ENCODE peak calls at places on chromosomes 6 and 20, in five cellular contexts. J, W, F, Q and C are unnamed samples.

GRCh38 chr6:496649-497048 is 105.1 kb downstream of the IRF4 start:
- DNase-seq in Q (no peak), F (no peak), J (no peak), W (no peak), C (no peak)

GRCh38 chr6:26216015-26216885 is 129.0 kb downstream of the HFE start:
- DNase-seq in F (peak; percentile 73), Q (peak; percentile 84), J (no peak), W (no peak), C (no peak)

GRCh38 chr6:145813285-145814034 is 1.1 kb downstream of the FBXO30 start:
- DNase-seq in Q (no peak), W (no peak), F (no peak), J (no peak), C (no peak)

GRCh38 chr6:16450821-16451220 is 212.4 kb downstream of the GMPR start:
- DNase-seq in F (no peak), J (no peak), W (no peak), Q (no peak), C (no peak)

GRCh38 chr6:123668965-123669591 is 32.3 kb upstream of the TRDN start:
- DNase-seq in F (no peak), W (no peak), Q (no peak), J (no peak), C (no peak)

GRCh38 chr6:43508481-43509141 is 1.5 kb downstream of the LRRC73 start:
- DNase-seq in F (no peak), J (no peak), W (no peak), Q (no peak), C (no peak)

GRCh38 chr20:49006446-49006980 is 39.6 kb upstream of the CSE1L start:
- DNase-seq in Q (no peak), W (no peak), F (no peak), J (no peak), C (no peak)

GRCh38 chr20:43681991-43682410 is 15.1 kb downstream of the MYBL2 start:
- DNase-seq in F (no peak), W (no peak), J (no peak), Q (no peak), C (no peak)

GRCh38 chr6:164763788-164764187 is 545.6 kb downstream of the C6orf118 start:
- DNase-seq in W (no peak), J (no peak), F (no peak), Q (no peak), C (no peak)

GRCh38 chr6:19812512-19813119 is 24.6 kb upstream of the ID4 start:
- DNase-seq in J (no peak), W (no peak), Q (no peak), F (no peak), C (no peak)

GRCh38 chr6:31620586-31621319 is at the start of gene PRRC2A:
- DNase-seq in Q (peak; percentile 97), W (peak; percentile 93), J (no peak), F (peak; percentile 94), C (peak; percentile 76)

GRCh38 chr20:17142666-17143065 is 84.2 kb upstream of the PCSK2 start:
- DNase-seq in W (no peak), F (no peak), J (no peak), Q (no peak), C (no peak)

GRCh38 chr6:153698001-153698400 is 341.0 kb upstream of the OPRM1 start:
- DNase-seq in J (no peak), F (no peak), Q (no peak), W (no peak), C (no peak)

GRCh38 chr6:39043776-39044175 is 4.8 kb upstream of the GLP1R start:
- DNase-seq in W (no peak), F (no peak), Q (no peak), J (no peak), C (no peak)

GRCh38 chr6:42889815-42890214 is 10.4 kb downstream of the RPL7L1 start:
- DNase-seq in J (no peak), F (no peak), W (no peak), Q (no peak), C (no peak)

GRCh38 chr6:105432797-105433196 is 29.9 kb upstream of the PREP start:
- DNase-seq in Q (no peak), J (no peak), W (no peak), F (no peak), C (no peak)

GRCh38 chr6:29451471-29452193 is 5.2 kb downstream of the OR11A1 start:
- DNase-seq in Q (no peak), W (no peak), F (no peak), J (no peak), C (no peak)

GRCh38 chr6:63640062-63640461 is 4.5 kb downstream of the PHF3 start:
- DNase-seq in Q (no peak), W (no peak), J (no peak), F (no peak), C (no peak)

GRCh38 chr20:31440012-31440659 is at the start of gene DEFB123:
- DNase-seq in Q (no peak), W (no peak), F (no peak), J (no peak), C (no peak)

GRCh38 chr6:163568275-163568674 is 153.8 kb downstream of the QKI start:
- DNase-seq in J (no peak), W (no peak), Q (no peak), F (no peak), C (no peak)
- H3K27ac ChIP-seq in J (no peak overlapping the region), W (no peak overlapping the region), Q (no peak overlapping the region), F (no peak overlapping the region), C (no peak overlapping the region)

DNA sequence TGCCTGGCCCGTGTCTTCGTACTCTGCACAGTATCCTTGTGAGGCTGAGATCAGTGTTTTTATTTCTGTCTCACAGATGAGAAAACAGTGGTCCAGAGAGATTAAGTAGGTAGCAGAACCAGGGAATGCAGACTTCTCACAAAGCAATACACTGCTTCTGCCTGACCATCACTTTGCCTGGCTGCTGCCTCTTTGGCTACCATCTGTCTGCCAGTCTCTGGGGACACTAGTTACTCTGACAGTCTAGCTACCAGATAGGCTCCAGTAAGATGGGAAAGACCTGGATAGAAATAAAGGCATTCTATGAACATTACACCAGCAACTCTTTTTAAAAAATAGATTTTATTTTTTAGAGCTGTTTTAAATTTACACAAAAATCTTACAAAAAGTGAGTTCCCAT is 96.9 kb downstream of the PHACTR3 start:
- DNase-seq in J (no peak), Q (no peak), F (no peak), W (no peak), C (no peak)
- H3K27ac ChIP-seq in J (no peak overlapping the region), Q (no peak overlapping the region), F (no peak overlapping the region), W (no peak overlapping the region), C (no peak overlapping the region)

DNA sequence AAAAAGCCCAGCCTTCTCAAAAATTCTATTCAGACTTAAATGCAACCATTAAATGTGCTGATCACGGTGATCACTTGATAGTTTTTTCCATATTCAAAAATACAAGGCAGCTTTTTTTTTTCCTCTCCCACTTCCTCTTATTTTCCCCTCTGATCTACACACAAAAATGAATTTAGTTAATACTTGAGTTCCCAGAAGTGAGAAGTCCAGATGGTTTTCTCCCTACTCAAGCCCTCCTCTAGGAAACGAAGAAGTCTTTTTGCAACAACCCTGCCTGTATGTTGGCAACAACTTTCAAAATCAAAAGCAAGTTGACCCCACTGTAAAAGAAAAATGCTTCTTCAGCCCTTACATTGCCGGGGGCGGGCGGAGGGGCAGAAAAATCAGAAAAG is 24.3 kb downstream of the ARHGAP18 start:
- DNase-seq in Q (no peak), J (no peak), F (no peak), W (no peak), C (no peak)
- H3K27ac ChIP-seq in Q (peak overlapping the region; percentile 46), J (peak overlapping the region; percentile 70), F (no peak overlapping the region), W (peak overlapping the region; percentile 78), C (peak overlapping the region; percentile 91)

GRCh38 chr20:13274311-13274965 is 53.4 kb downstream of the ISM1 start:
- DNase-seq in Q (no peak), F (no peak), J (no peak), W (no peak), C (peak; percentile 42)

GRCh38 chr20:13271098-13271497 is 50.0 kb downstream of the ISM1 start:
- DNase-seq in F (no peak), J (no peak), W (no peak), Q (no peak), C (no peak)

GRCh38 chr20:13270211-13270610 is 49.1 kb downstream of the ISM1 start:
- DNase-seq in J (no peak), W (no peak), Q (no peak), F (no peak), C (no peak)

GRCh38 chr20:13268943-13269342 is 47.9 kb downstream of the ISM1 start:
- DNase-seq in Q (no peak), W (no peak), F (no peak), J (no peak), C (no peak)

DNA sequence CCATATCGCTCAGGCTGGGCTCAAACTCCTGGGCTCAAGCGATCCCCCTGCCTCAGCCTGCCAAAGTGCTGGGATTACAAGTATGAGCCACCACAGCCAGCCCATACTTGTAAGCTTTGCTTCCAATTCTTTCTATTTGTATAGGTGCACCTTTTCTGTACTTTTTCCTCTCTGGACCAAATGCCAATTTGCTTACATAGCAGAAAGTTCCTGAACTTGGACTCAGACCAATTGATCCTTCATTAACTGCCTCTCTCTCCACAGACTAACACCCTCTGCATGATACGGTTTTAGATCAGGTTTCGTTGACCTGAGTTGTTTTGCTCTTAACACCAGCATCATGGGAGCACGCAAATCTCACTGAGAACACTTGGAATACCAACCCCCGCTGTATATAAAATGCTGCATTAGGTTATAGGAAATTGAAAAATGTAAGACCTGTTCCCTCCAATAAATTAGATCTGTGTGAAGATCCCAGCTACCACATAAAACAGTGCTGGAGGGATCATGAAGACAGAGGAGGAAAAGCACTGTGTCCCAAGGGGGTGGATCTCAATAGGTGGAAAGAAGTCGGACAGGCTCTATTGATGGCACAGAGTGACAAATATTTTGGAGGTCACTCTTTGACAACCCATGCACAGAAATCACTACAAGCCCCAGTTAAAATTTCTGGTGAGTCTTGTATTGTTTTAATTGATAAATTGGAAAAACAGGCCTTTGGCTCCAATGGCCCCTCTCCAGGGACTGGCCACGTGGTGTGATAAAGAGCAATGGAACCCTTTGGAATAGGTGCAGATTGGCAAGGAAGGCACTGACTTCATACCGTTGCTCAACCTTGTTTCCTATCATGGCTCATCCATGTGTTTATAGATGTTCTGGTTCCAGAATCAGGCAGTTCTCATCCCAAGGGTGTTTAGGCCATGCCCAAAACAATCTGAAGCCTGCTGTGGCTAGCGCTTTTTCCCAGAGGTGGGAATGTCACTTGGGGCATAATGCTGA is 51.2 kb downstream of the ISM1 start:
- DNase-seq in W (no peak), Q (no peak), F (no peak), J (no peak), C (no peak)
- H3K27ac ChIP-seq in W (peak overlapping the region; percentile 73), Q (no peak overlapping the region), F (no peak overlapping the region), J (peak overlapping the region; percentile 52), C (peak overlapping the region; percentile 31)

DNA sequence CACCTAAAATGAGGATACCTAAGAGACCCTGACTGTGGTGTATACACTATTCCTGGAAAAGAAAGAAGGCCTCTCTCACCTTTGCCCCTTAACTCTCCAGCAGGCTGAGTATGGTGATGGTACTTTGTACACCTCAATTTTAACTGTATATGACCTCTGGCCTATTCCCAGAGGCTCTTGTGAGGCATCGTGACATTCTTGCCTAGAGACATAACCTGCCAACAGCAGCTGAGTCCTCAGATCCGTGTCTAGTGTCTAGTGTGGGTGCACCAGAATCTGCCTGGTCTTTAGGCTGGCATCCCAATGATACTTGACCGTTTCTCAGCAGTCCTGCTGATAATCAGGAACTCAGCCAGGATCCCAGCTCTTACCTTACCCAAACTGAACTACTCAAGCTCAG is 20.0 kb downstream of the TP53INP2 start:
- DNase-seq in J (no peak), Q (no peak), W (no peak), F (no peak), C (no peak)
- H3K27ac ChIP-seq in J (no peak overlapping the region), Q (no peak overlapping the region), W (peak overlapping the region; percentile 46), F (no peak overlapping the region), C (no peak overlapping the region)